ENCODE peak calls at places on chromosomes 16 and 17, in four cellular contexts. One of them, this sample, is unnamed. For H3K36me3 and H3K4me1, the result is how much of the 10 kb centered on the place peaks cover.

GRCh38 chr17:51456942-51457341 is 196.6 kb downstream of the UTP18 start:
- DNase-seq in Peyer's patch: no peak
- DNase-seq in thoracic aorta: no peak
- DNase-seq in tibial artery: no peak
- DNase-seq in this sample: no peak

GRCh38 chr17:73827627-73828241 is 183.5 kb upstream of the SDK2 start:
- DNase-seq in tibial artery: peak
- DNase-seq in thoracic aorta: no peak
- DNase-seq in Peyer's patch: no peak
- DNase-seq in this sample: no peak

GRCh38 chr16:49515861-49516260 is 142.3 kb downstream of the C16orf78 start:
- DNase-seq in Peyer's patch: no peak
- DNase-seq in thoracic aorta: no peak
- DNase-seq in tibial artery: no peak
- DNase-seq in this sample: no peak

GRCh38 chr17:28334176-28334575 is 1.1 kb downstream of the IFT20 start:
- DNase-seq in thoracic aorta: no peak
- DNase-seq in Peyer's patch: no peak
- DNase-seq in tibial artery: no peak
- DNase-seq in this sample: no peak

GRCh38 chr17:29073520-29073919 is 30.6 kb downstream of the PIPOX start:
- DNase-seq in Peyer's patch: no peak
- DNase-seq in tibial artery: no peak
- DNase-seq in thoracic aorta: no peak
- DNase-seq in this sample: no peak

GRCh38 chr17:12549499-12549901 is 116.2 kb upstream of the MYOCD start:
- DNase-seq in Peyer's patch: no peak
- DNase-seq in thoracic aorta: no peak
- DNase-seq in tibial artery: no peak
- DNase-seq in this sample: no peak

GRCh38 chr17:79231766-79232287 is 157.2 kb downstream of the ENGASE start:
- DNase-seq in thoracic aorta: no peak
- DNase-seq in Peyer's patch: no peak
- DNase-seq in tibial artery: no peak
- DNase-seq in this sample: no peak

GRCh38 chr17:73506470-73507435 is 137.5 kb downstream of the SDK2 start:
- DNase-seq in tibial artery: no peak
- DNase-seq in thoracic aorta: no peak
- DNase-seq in Peyer's patch: no peak
- DNase-seq in this sample: no peak

GRCh38 chr16:88387941-88388627 is 5.3 kb downstream of the ZNF469 start:
- DNase-seq in thoracic aorta: no peak
- DNase-seq in tibial artery: peak
- DNase-seq in Peyer's patch: peak
- DNase-seq in this sample: no peak

GRCh38 chr16:24988593-24989338 is 26.4 kb downstream of the ARHGAP17 start:
- DNase-seq in tibial artery: no peak
- DNase-seq in Peyer's patch: peak
- DNase-seq in thoracic aorta: no peak
- DNase-seq in this sample: no peak

GRCh38 chr17:39867084-39867890 is 715 bp upstream of the ZPBP2 start:
- DNase-seq in Peyer's patch: no peak
- DNase-seq in thoracic aorta: no peak
- DNase-seq in tibial artery: no peak
- DNase-seq in this sample: peak

GRCh38 chr17:43399839-43400328 is 1.1 kb downstream of the ARL4D start:
- DNase-seq in Peyer's patch: no peak
- DNase-seq in thoracic aorta: no peak
- DNase-seq in tibial artery: peak
- DNase-seq in this sample: no peak

GRCh38 chr17:58337126-58337599 is 8.6 kb upstream of the TSPOAP1 start:
- DNase-seq in tibial artery: no peak
- DNase-seq in Peyer's patch: peak
- DNase-seq in thoracic aorta: no peak
- DNase-seq in this sample: no peak

GRCh38 chr17:19321481-19322128 is 40.9 kb downstream of the B9D1 start:
- DNase-seq in Peyer's patch: no peak
- DNase-seq in thoracic aorta: no peak
- DNase-seq in tibial artery: peak
- DNase-seq in this sample: no peak

GRCh38 chr17:77106874-77107358 is 33.9 kb upstream of the SEC14L1 start:
- DNase-seq in thoracic aorta: no peak
- DNase-seq in tibial artery: no peak
- DNase-seq in Peyer's patch: no peak
- DNase-seq in this sample: no peak

GRCh38 chr17:77756028-77756427 is 202.5 kb upstream of the TNRC6C start:
- DNase-seq in Peyer's patch: no peak
- DNase-seq in tibial artery: no peak
- DNase-seq in thoracic aorta: no peak
- DNase-seq in this sample: no peak

GRCh38 chr17:76735006-76735405 is 2.1 kb downstream of the SRSF2 start:
- DNase-seq in thoracic aorta: no peak
- DNase-seq in Peyer's patch: no peak
- DNase-seq in tibial artery: no peak
- DNase-seq in this sample: no peak

GRCh38 chr16:1825864-1826690 is 548 bp downstream of the HAGH start:
- DNase-seq in Peyer's patch: peak
- DNase-seq in tibial artery: peak
- DNase-seq in thoracic aorta: no peak
- DNase-seq in this sample: peak

GRCh38 chr17:45650601-45651000 is 133.5 kb upstream of the CRHR1 start:
- DNase-seq in tibial artery: peak
- DNase-seq in thoracic aorta: no peak
- DNase-seq in Peyer's patch: no peak
- DNase-seq in this sample: no peak

GRCh38 chr17:73145641-73146040 is 19.2 kb upstream of the SSTR2 start:
- DNase-seq in tibial artery: no peak
- DNase-seq in thoracic aorta: no peak
- DNase-seq in Peyer's patch: no peak
- DNase-seq in this sample: no peak

GRCh38 chr16:19980866-19981265 is 92.8 kb downstream of the GPR139 start:
- DNase-seq in tibial artery: no peak
- DNase-seq in thoracic aorta: no peak
- DNase-seq in Peyer's patch: no peak
- DNase-seq in this sample: no peak

DNA sequence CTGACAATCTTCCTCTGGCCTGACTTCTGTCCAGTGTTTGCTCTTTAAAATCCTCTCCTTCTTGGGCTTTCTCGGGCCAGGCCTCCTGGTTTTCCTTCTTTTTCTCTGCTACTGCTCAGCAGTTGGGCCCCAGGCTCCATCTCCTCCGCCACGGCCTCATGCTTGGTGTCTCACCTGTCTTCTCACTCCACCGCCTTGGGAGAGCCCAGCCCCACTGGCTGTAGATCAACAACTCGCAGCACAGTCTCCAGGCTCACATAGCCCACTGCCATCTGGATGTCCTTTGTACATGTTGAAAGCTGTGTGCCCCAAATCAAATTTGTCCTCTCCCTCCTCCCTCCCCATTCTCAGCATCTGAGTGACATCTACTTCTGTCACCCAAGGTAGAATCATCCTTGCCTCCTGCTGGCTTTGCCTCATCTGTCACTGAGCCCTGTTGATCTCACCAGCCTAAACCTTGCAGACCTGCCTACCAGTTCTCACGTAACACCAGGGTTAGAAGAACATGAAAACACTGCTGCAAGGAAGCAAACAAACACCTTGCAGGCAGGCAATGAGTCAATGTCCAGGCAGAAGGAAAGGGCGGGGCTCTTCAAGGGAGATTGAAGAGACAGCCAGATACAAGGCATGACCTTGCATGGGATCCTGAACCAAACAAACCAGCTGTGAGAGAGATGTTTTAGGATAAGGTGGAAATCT is 103.2 kb upstream of the SMURF2 start:
- DNase-seq in thoracic aorta: no peak
- DNase-seq in tibial artery: no peak
- DNase-seq in Peyer's patch: no peak
- DNase-seq in this sample: no peak
- H3K36me3 ChIP-seq in thoracic aorta: under half
- H3K36me3 ChIP-seq in tibial artery: under half
- H3K36me3 ChIP-seq in Peyer's patch: under half
- H3K36me3 ChIP-seq in this sample: under half

GRCh38 chr16:86889974-86890373 is 311.6 kb downstream of the FOXL1 start:
- DNase-seq in thoracic aorta: no peak
- DNase-seq in Peyer's patch: no peak
- DNase-seq in tibial artery: no peak
- DNase-seq in this sample: no peak

GRCh38 chr16:86891121-86891520 is 312.8 kb downstream of the FOXL1 start:
- DNase-seq in Peyer's patch: no peak
- DNase-seq in thoracic aorta: no peak
- DNase-seq in tibial artery: no peak
- DNase-seq in this sample: no peak

GRCh38 chr16:86887416-86887815 is 309.1 kb downstream of the FOXL1 start:
- DNase-seq in Peyer's patch: no peak
- DNase-seq in thoracic aorta: no peak
- DNase-seq in tibial artery: peak
- DNase-seq in this sample: no peak

GRCh38 chr16:86886651-86887050 is 308.3 kb downstream of the FOXL1 start:
- DNase-seq in tibial artery: no peak
- DNase-seq in thoracic aorta: no peak
- DNase-seq in Peyer's patch: no peak
- DNase-seq in this sample: no peak

GRCh38 chr16:86888240-86889044 is 310.1 kb downstream of the FOXL1 start:
- DNase-seq in tibial artery: no peak
- DNase-seq in Peyer's patch: no peak
- DNase-seq in thoracic aorta: no peak
- DNase-seq in this sample: no peak
- H3K4me1 ChIP-seq in tibial artery: under half
- H3K4me1 ChIP-seq in Peyer's patch: under half
- H3K4me1 ChIP-seq in thoracic aorta: under half
- H3K4me1 ChIP-seq in this sample: under half

GRCh38 chr16:11788914-11789313 is 8.1 kb downstream of the ZC3H7A start:
- DNase-seq in tibial artery: no peak
- DNase-seq in thoracic aorta: no peak
- DNase-seq in Peyer's patch: no peak
- DNase-seq in this sample: no peak

GRCh38 chr16:11781773-11782172 is 15.3 kb downstream of the ZC3H7A start:
- DNase-seq in Peyer's patch: no peak
- DNase-seq in tibial artery: no peak
- DNase-seq in thoracic aorta: no peak
- DNase-seq in this sample: no peak

GRCh38 chr16:11780988-11781680 is 15.9 kb downstream of the ZC3H7A start:
- DNase-seq in Peyer's patch: no peak
- DNase-seq in thoracic aorta: no peak
- DNase-seq in tibial artery: no peak
- DNase-seq in this sample: no peak

GRCh38 chr16:11783319-11784047 is 13.6 kb downstream of the ZC3H7A start:
- DNase-seq in Peyer's patch: no peak
- DNase-seq in tibial artery: no peak
- DNase-seq in thoracic aorta: no peak
- DNase-seq in this sample: peak

DNA sequence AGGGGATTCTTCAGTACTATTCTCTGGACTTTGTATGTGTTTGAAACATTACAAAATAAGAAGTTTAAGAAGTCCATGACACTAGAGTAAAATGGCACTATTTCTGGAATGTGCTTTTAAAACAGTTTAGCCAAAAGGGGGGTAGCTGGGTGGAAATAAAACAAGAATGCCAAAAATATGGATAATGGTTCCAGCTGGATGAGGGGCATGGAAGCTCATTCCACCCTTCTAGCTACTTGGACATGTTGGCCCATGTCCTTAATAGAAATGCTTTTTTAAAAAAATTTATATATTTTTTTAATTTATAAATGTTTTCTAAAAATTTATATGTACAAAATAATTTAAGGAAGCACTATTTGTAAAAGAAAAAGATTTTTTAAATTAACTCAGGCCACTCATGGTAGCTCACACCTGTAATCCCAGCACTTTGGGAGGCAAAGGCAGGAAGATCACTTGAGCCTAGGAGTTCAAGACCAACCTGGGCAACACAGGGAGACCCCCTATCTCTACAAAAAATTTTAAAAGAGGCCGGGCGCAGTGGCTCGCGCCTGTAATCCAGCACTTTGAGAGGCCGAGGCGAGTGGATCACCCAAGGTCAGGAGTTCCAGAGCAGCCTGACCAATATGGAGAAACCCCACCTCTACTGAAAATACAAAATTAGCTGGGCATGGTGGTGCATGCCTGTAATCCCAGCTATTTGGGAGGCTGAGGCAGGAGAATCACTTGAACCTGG is 12.8 kb downstream of the ZC3H7A start:
- DNase-seq in thoracic aorta: no peak
- DNase-seq in tibial artery: no peak
- DNase-seq in Peyer's patch: no peak
- DNase-seq in this sample: no peak
- H3K36me3 ChIP-seq in thoracic aorta: under half
- H3K36me3 ChIP-seq in tibial artery: under half
- H3K36me3 ChIP-seq in Peyer's patch: under half
- H3K36me3 ChIP-seq in this sample: under half

DNA sequence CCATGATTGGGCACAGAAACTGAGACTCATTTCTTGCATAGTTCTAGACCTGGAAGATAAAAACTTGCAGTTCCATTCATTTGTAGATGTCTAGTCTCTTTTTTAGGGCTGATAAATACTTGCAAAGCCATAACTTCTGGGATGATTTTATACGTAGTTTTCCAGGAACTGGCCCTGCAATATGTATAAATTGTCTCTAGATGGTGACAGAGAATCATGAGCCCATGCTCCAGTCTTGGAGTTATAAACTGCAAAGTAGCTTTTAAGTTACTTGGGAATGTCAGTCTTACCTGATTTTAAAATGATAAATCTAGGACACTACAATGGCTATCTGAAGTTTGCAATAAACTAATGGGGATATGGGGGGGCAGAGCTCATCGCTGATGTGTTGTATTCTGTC is 3.0 kb upstream of the ADAMTS18 start:
- DNase-seq in tibial artery: no peak
- DNase-seq in Peyer's patch: no peak
- DNase-seq in thoracic aorta: no peak
- DNase-seq in this sample: no peak
- H3K4me1 ChIP-seq in tibial artery: under half
- H3K4me1 ChIP-seq in Peyer's patch: under half
- H3K4me1 ChIP-seq in thoracic aorta: under half
- H3K4me1 ChIP-seq in this sample: under half

DNA sequence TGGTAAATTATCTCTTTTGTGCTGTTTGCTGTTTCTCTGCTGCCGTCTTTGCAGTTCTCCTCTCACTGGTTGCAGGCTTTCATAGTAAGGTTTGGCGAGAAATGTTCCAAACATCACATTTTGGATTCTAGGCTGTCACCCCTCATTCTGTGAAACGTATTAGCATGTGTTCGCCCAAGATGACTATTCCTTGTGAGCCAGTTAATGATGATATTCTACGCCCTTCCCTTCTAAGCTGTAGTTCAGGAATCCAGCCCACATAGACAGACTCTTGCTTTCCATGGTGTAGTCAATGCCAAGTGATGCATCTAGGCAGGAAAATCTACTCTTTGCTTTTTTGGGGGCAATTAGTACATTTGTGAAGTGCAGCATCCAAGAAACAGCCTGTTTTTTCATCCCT is 14.4 kb downstream of the UBFD1 start:
- DNase-seq in tibial artery: no peak
- DNase-seq in Peyer's patch: no peak
- DNase-seq in thoracic aorta: no peak
- DNase-seq in this sample: no peak
- H3K36me3 ChIP-seq in tibial artery: half or more
- H3K36me3 ChIP-seq in Peyer's patch: under half
- H3K36me3 ChIP-seq in thoracic aorta: half or more
- H3K36me3 ChIP-seq in this sample: under half